ENCODE peak calls at places on chromosomes 7 and 10, in four cellular contexts. Y is dorsolateral prefrontal cortex, H is small intestine, W is SJSA1. S is an unnamed sample.

GRCh38 chr7:27172823-27173411 is 1.2 kb downstream of the HOXA10 start:
- DNase-seq in Y (peak), H (no peak), W (peak), S (no peak)

GRCh38 chr7:76340617-76341131 is 18.1 kb downstream of the YWHAG start:
- DNase-seq in Y (no peak), H (no peak), W (peak), S (no peak)

GRCh38 chr7:156732091-156732621 is 91.6 kb downstream of the RNF32 start:
- DNase-seq in Y (no peak), H (no peak), W (no peak), S (no peak)

GRCh38 chr10:73865459-73866442 is 8.6 kb downstream of the CAMK2G start:
- DNase-seq in Y (no peak), H (peak), W (no peak), S (no peak)

GRCh38 chr10:99944860-99945259 is 64.9 kb downstream of the DNMBP start:
- DNase-seq in Y (no peak), H (peak), W (no peak), S (no peak)

GRCh38 chr7:130367088-130367755 is 13.1 kb upstream of the CPA1 start:
- DNase-seq in Y (no peak), H (no peak), W (no peak), S (no peak)

GRCh38 chr10:73408061-73408460 is 5.8 kb downstream of the ANXA7 start:
- DNase-seq in Y (no peak), H (no peak), W (no peak), S (no peak)

GRCh38 chr7:157529768-157530560 is 193.2 kb downstream of the DNAJB6 start:
- DNase-seq in Y (no peak), H (no peak), W (no peak), S (no peak)

GRCh38 chr10:79400567-79401004 is 44.8 kb downstream of the ZCCHC24 start:
- DNase-seq in Y (no peak), H (no peak), W (no peak), S (no peak)

GRCh38 chr10:89207801-89208551 is 859 bp upstream of the CH25H start:
- DNase-seq in Y (peak), H (peak), W (no peak), S (no peak)

GRCh38 chr7:55163733-55164132 is 144.9 kb downstream of the EGFR start:
- DNase-seq in Y (no peak), H (no peak), W (no peak), S (no peak)

GRCh38 chr10:93837783-93838677 is 55.7 kb upstream of the SLC35G1 start:
- DNase-seq in Y (no peak), H (peak), W (no peak), S (no peak)

GRCh38 chr7:140390466-140391190 is 7.7 kb downstream of the SLC37A3 start:
- DNase-seq in Y (no peak), H (no peak), W (no peak), S (no peak)

GRCh38 chr7:28433604-28434254 is 21.4 kb downstream of the CREB5 start:
- DNase-seq in Y (no peak), H (peak), W (no peak), S (no peak)

GRCh38 chr7:103867874-103868273 is 121.6 kb downstream of the RELN start:
- DNase-seq in Y (no peak), H (no peak), W (no peak), S (no peak)

GRCh38 chr10:33352154-33352553 is 17.7 kb upstream of the NRP1 start:
- DNase-seq in Y (no peak), H (no peak), W (peak), S (no peak)

GRCh38 chr7:28160551-28160991 is 20.0 kb downstream of the JAZF1 start:
- DNase-seq in Y (no peak), H (no peak), W (peak), S (no peak)

GRCh38 chr10:132565516-132566209 is 28.1 kb downstream of the INPP5A start:
- DNase-seq in Y (no peak), H (no peak), W (no peak), S (no peak)

GRCh38 chr7:138431517-138431916 is 28.5 kb upstream of the TRIM24 start:
- DNase-seq in Y (no peak), H (no peak), W (no peak), S (no peak)

GRCh38 chr10:35135861-35136260 is 9.2 kb downstream of the CREM start:
- DNase-seq in Y (no peak), H (peak), W (no peak), S (no peak)

GRCh38 chr10:62053860-62054259 is 152.4 kb downstream of the ARID5B start:
- DNase-seq in Y (no peak), H (no peak), W (no peak), S (no peak)

GRCh38 chr7:38105874-38106483 is 72.1 kb upstream of the STARD3NL start:
- DNase-seq in Y (no peak), H (peak), W (peak), S (no peak)

GRCh38 chr7:46145412-46145811 is 224.3 kb upstream of the IGFBP3 start:
- DNase-seq in Y (no peak), H (no peak), W (peak), S (no peak)

GRCh38 chr7:121394709-121395140 is 1.4 kb downstream of the FAM3C start:
- DNase-seq in Y (no peak), H (peak), W (no peak), S (no peak)

GRCh38 chr10:99529483-99530107 is 3.1 kb upstream of the NKX2-3 start:
- DNase-seq in Y (no peak), H (no peak), W (no peak), S (no peak)

GRCh38 chr7:122010116-122010515 is 133.9 kb downstream of the AASS start:
- DNase-seq in Y (no peak), H (no peak), W (no peak), S (no peak)

GRCh38 chr10:106566871-106567270 is 597.6 kb downstream of the SORCS1 start:
- DNase-seq in Y (no peak), H (no peak), W (no peak), S (no peak)

GRCh38 chr10:15719899-15720634 is at the start of gene ITGA8:
- DNase-seq in Y (no peak), H (no peak), W (peak), S (no peak)

GRCh38 chr10:92891885-92892705 is 43.8 kb downstream of the EXOC6 start:
- DNase-seq in Y (no peak), H (peak), W (peak), S (peak)

GRCh38 chr7:114842551-114843065 is 79.3 kb upstream of the MDFIC start:
- DNase-seq in Y (no peak), H (no peak), W (no peak), S (no peak)

GRCh38 chr10:47299989-47300931 is at the start of gene GDF10:
- DNase-seq in Y (peak), H (peak), W (no peak), S (no peak)

GRCh38 chr7:27553288-27553687 is 109.4 kb downstream of the HIBADH start:
- DNase-seq in Y (no peak), H (no peak), W (no peak), S (no peak)

GRCh38 chr7:24401628-24402593 is 117.9 kb downstream of the NPY start:
- DNase-seq in Y (no peak), H (peak), W (no peak), S (no peak)

GRCh38 chr7:29955799-29956476 is 33.7 kb downstream of the SCRN1 start:
- DNase-seq in Y (no peak), H (no peak), W (no peak), S (no peak)

GRCh38 chr7:92368741-92369140 is 78.5 kb upstream of the GATAD1 start:
- DNase-seq in Y (no peak), H (no peak), W (no peak), S (no peak)

GRCh38 chr10:44934416-44935200 is 23.5 kb downstream of the TMEM72 start:
- DNase-seq in Y (no peak), H (no peak), W (no peak), S (no peak)

GRCh38 chr10:95474228-95475002 is 86.8 kb downstream of the SORBS1 start:
- DNase-seq in Y (no peak), H (peak), W (no peak), S (no peak)

GRCh38 chr10:95476482-95477174 is 84.5 kb downstream of the SORBS1 start:
- DNase-seq in Y (no peak), H (no peak), W (no peak), S (no peak)

GRCh38 chr10:95475827-95476481 is 85.2 kb downstream of the SORBS1 start:
- DNase-seq in Y (no peak), H (peak), W (no peak), S (no peak)

GRCh38 chr10:95477175-95477520 is 84.0 kb downstream of the SORBS1 start:
- DNase-seq in Y (no peak), H (no peak), W (no peak), S (no peak)

DNA sequence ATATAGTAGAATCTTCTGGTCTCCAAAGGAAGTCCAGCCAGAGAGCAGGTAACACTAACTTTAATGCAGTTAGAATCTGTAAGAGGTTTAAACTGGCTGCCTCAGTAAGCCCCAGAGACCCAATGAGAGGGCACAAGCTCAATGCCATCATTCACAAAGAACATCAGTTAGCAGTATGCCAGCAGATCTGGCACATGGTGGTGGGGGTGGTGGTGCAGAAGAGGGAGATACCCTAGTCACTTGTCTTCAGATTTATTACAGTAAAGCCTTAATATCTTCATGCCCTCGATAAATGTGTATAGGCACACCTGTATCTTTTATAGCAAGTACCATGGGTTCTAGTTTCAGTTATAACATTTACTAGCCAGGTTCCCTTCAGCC is 86.2 kb downstream of the SORBS1 start:
- DNase-seq in Y (no peak), H (no peak), W (no peak), S (no peak)
- H3K27ac ChIP-seq in Y (peak), H (peak), W (no peak), S (no peak)

DNA sequence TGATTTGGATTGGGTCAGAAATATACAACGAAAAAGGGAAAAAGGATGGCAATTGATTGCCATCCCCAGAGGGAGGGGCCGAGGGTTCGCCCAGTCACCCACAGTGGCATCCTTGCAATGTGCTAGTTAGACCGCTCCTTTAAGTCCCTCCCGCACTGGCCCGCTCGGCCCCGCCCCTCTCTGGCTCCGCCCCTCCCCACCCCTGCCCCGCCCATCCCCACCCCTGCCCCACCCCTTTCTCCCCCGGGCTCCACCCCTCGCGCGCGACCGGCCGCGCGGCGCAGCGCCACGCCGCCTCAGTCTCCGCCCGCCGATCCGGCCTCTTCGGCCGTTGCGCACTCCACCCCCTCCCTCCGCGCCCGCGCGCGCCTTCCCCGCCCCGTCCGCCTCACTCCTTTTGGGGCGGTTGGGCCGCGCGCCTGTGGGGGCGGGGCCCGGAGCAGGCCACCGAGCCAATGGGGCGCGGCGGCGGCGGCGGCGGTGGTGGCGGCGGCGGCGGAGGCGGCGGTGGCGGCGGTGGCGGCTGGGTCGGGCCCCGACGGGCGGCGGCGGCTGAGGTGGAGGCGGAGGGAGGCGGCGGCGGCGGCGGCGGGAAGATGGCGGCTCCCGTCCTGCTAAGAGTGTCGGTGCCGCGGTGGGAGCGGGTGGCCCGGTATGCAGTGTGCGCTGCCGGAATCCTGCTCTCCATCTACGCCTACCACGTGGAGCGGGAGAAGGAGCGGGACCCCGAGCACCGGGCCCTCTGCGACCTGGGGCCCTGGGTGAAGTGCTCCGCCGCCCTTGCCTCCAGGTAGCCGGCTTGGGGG is at the start of gene VKORC1L1:
- DNase-seq in Y (peak), H (peak), W (peak), S (peak)
- H3K27ac ChIP-seq in Y (peak), H (peak), W (peak), S (peak)

GRCh38 chr10:77297370-77297692 is 340.3 kb downstream of the KCNMA1 start:
- DNase-seq in Y (no peak), H (peak), W (no peak), S (no peak)
- H3K27ac ChIP-seq in Y (no peak), H (no peak), W (no peak), S (no peak)

GRCh38 chr10:119406137-119406536 is 136.4 kb downstream of the RGS10 start:
- DNase-seq in Y (no peak), H (no peak), W (no peak), S (no peak)
- H3K27ac ChIP-seq in Y (peak), H (peak), W (no peak), S (no peak)

GRCh38 chr10:114306116-114306973 is 67.3 kb downstream of the VWA2 start:
- DNase-seq in Y (no peak), H (no peak), W (peak), S (peak)
- H3K27ac ChIP-seq in Y (no peak), H (no peak), W (peak), S (peak)

DNA sequence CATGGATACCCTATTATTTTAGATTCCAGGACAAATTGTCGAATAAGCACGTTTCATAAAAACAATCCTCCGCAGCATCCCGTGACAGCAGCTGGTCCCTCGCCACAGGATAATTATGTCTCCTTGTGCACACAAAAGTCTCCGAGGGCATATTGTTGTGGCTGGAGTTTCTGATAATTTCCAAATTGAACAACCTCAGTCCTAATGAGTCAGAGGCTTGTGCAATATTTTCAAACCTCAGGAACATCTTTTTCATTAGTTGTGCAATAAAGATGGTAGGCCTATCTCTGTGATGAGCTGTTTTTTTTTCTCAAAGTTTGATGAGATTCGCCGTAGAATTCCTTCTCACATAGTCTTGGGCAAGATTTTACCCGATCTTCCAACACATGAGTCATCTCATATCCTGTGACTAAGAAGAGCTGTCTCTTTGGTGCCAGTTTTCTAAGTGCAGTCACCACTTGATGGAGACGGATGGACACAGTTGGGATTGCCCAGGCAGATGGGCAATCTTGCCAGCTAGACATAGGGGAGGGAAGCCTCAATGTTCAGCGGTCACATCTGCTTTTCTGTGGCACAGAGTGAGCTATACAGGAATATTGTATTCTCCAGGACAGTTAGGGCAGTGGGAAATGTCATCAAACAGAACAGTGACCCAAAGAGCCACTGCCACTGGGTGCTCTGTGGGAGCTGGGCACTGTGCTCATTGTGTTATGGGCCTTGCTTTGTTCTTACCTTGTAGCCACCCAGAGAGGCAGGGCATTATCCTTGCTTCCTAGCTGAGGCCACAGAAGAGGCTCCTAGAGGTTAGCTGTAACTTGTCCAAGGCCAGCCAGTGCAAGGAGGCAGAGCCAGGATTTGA is 7.8 kb downstream of the HTRA1 start:
- DNase-seq in Y (no peak), H (no peak), W (peak), S (peak)
- H3K27ac ChIP-seq in Y (peak), H (peak), W (no peak), S (peak)

DNA sequence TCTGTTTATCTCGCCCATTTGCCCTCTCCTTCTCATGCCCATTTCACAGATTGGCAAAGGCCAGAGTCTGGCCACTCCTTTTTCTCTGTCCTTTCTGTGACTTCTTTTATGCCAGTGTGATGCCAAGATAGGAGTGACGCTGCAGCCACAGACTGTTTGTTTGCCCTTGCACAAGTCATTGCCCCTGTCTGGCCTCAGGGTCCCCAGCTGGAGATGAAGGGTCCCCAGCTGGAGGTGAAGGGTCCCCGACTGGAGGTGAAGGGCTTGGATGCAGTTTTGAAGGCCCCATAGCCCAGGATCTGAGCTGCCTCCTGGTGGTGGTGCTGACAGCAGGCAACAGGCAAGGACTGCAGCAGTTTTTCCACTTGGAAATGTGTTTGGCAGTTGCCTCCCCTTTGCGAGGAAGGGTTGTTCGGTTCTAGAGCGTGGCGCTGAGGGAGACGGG is 50.8 kb upstream of the SLC29A3 start:
- DNase-seq in Y (peak), H (no peak), W (no peak), S (no peak)
- H3K27ac ChIP-seq in Y (peak), H (no peak), W (no peak), S (peak)

GRCh38 chr7:123034106-123034505 is 38.6 kb upstream of the TAS2R16 start:
- DNase-seq in Y (no peak), H (no peak), W (no peak), S (no peak)
- H3K27ac ChIP-seq in Y (no peak), H (no peak), W (no peak), S (no peak)